ENCODE peak calls at places on chromosomes 5 and 9, in four cellular contexts. M, V, G and A are unnamed samples.

GRCh38 chr9:128208386-128208785 is 5.2 kb downstream of the DNM1 start:
- DNase-seq in V (no peak), M (no peak), G (no peak), A (no peak)

GRCh38 chr5:178477224-178478201 is 112.7 kb downstream of the COL23A1 start:
- DNase-seq in V (no peak), M (no peak), G (no peak), A (peak)

GRCh38 chr5:148790545-148791333 is 35.7 kb upstream of the ADRB2 start:
- DNase-seq in G (no peak), V (no peak), M (no peak), A (no peak)

GRCh38 chr5:93070938-93071337 is 510.1 kb downstream of the NR2F1-AS1 start:
- DNase-seq in M (no peak), G (no peak), V (no peak), A (no peak)

GRCh38 chr5:81773574-81773973 is 22.7 kb upstream of the SSBP2 start:
- DNase-seq in G (no peak), M (no peak), V (no peak), A (no peak)

GRCh38 chr9:122931851-122932199 is 513 bp upstream of the ZBTB26 start:
- DNase-seq in M (no peak), G (no peak), V (no peak), A (no peak)

GRCh38 chr9:136345281-136346156 is 18.0 kb downstream of the DNLZ start:
- DNase-seq in V (peak), G (no peak), M (no peak), A (no peak)

GRCh38 chr5:151125421-151125820 is 32.2 kb downstream of the ANXA6 start:
- DNase-seq in V (no peak), M (no peak), G (peak), A (peak)

GRCh38 chr9:72951520-72952393 is 1.1 kb downstream of the ALDH1A1 start:
- DNase-seq in V (no peak), M (no peak), G (no peak), A (no peak)

GRCh38 chr5:139422307-139422893 is 16.9 kb downstream of the DNAJC18 start:
- DNase-seq in G (no peak), V (peak), M (no peak), A (peak)
- TF ChIP-seq GABPA in G (no peak), V (no peak), M (no peak), A (no peak)

GRCh38 chr9:108270041-108270440 is 585.7 kb downstream of the ACTL7B start:
- DNase-seq in V (no peak), M (no peak), G (no peak), A (no peak)
- TF ChIP-seq GABPA in V (no peak), M (no peak), G (no peak), A (no peak)

GRCh38 chr9:134944351-134944802 is 26.7 kb upstream of the FCN1 start:
- DNase-seq in G (no peak), M (no peak), V (no peak), A (no peak)
- TF ChIP-seq GABPA in G (no peak), M (no peak), V (no peak), A (no peak)

GRCh38 chr5:17411436-17411835 is 86.6 kb upstream of the TAF11L2 start:
- DNase-seq in V (no peak), M (no peak), G (no peak), A (no peak)

GRCh38 chr5:17413691-17414090 is 84.3 kb upstream of the TAF11L2 start:
- DNase-seq in V (no peak), M (no peak), G (no peak), A (no peak)

GRCh38 chr5:17412760-17413671 is 85.0 kb upstream of the TAF11L2 start:
- DNase-seq in G (no peak), V (no peak), M (no peak), A (peak)

DNA sequence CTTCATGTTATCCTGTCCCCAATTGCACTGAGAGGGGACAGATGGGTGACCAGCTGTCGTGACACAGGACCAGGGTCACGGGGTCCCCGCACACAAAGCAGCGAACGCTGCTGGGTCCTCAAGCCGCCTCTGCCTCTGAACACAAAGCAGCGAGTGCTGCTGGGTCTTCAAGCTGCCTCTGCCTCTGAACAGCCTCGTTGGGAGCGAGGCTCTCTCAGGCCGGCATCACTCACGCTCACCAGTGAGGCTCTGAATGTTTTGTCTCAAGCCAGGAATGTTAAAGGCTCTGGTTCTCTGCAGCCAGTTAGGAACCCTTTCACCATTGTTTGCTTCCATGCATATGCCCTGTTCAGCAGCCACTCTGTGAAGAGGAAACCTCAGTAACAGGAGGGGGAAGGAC is 82.7 kb upstream of the TAF11L2 start:
- DNase-seq in V (no peak), G (no peak), M (no peak), A (no peak)
- TF ChIP-seq GABPA in V (no peak), G (no peak), M (no peak), A (no peak)